ENCODE peak calls at places on chromosomes 3 and 15, in eight cellular contexts. K is HCT116, O is A549, F is K562, R is HepG2, M is GM12878, Q is endothelial cell of umbilical vein, W is H1. I is an unnamed sample.

GRCh38 chr3:149221783-149222517 is at the start of gene CP:
- DNase-seq in K (no peak), O (no peak), F (no peak), R (peak), M (no peak), Q (no peak), W (no peak), I (no peak)

GRCh38 chr3:149216195-149216869 is 5.3 kb downstream of the CP start:
- DNase-seq in K (no peak), O (no peak), F (no peak), R (peak), M (no peak), Q (peak), W (no peak), I (no peak)

GRCh38 chr15:37125143-37125542 is 24.8 kb upstream of the MEIS2 start:
- DNase-seq in K (no peak), O (no peak), F (no peak), R (no peak), M (no peak), Q (no peak), W (no peak), I (no peak)

GRCh38 chr15:58932791-58933310 is 628 bp downstream of the SLTM start:
- DNase-seq in K (no peak), O (no peak), F (no peak), R (no peak), M (no peak), Q (peak), W (no peak), I (no peak)

GRCh38 chr3:16290007-16290826 is 25.2 kb downstream of the OXNAD1 start:
- DNase-seq in K (peak), O (peak), F (peak), R (peak), M (no peak), Q (peak), W (no peak), I (peak)

GRCh38 chr3:42490243-42490642 is 12.2 kb upstream of the VIPR1 start:
- DNase-seq in K (peak), O (no peak), F (no peak), R (no peak), M (peak), Q (peak), W (no peak), I (peak)

GRCh38 chr15:98025237-98025636 is 64.7 kb downstream of the ARRDC4 start:
- DNase-seq in K (no peak), O (no peak), F (no peak), R (no peak), M (no peak), Q (peak), W (no peak), I (no peak)

GRCh38 chr3:35502699-35503098 is 136.6 kb upstream of the ARPP21 start:
- DNase-seq in K (no peak), O (no peak), F (no peak), R (no peak), M (no peak), Q (no peak), W (no peak), I (no peak)

GRCh38 chr3:55327131-55327920 is 159.8 kb downstream of the WNT5A start:
- DNase-seq in K (no peak), O (no peak), F (no peak), R (no peak), M (no peak), Q (no peak), W (no peak), I (no peak)

GRCh38 chr3:140470211-140470610 is 207.7 kb upstream of the TRIM42 start:
- DNase-seq in K (no peak), O (no peak), F (no peak), R (no peak), M (no peak), Q (no peak), W (peak), I (no peak)

GRCh38 chr15:91214675-91215590 is 114.9 kb downstream of the SV2B start:
- DNase-seq in K (no peak), O (no peak), F (no peak), R (no peak), M (no peak), Q (no peak), W (no peak), I (no peak)

DNA sequence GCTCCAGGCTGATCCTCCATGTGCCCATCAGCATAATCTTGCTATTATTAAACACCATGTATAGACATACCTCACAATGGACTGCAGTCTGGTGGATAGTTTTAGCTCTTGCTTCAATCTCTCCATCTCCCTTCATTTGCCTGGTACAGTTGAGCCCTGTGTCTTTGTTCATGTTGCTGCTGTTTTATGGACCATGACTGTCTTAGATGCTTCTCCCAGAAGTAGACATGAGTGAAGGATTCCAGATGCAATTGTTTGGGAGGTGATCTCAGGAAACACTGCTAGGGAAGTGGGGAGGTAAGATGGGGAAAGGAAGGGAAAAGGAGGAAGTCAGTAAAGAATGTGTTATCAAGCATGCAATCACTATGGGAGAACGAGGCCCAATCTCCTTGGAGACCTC is 36.3 kb upstream of the CTNNB1 start:
- DNase-seq in K (no peak), O (no peak), F (no peak), R (no peak), M (no peak), Q (no peak), W (no peak), I (no peak)
- TF ChIP-seq MAX in K (no peak), O (no peak), F (no peak), R (no peak), M (no peak), Q (no peak), W (no peak), I (no peak)

DNA sequence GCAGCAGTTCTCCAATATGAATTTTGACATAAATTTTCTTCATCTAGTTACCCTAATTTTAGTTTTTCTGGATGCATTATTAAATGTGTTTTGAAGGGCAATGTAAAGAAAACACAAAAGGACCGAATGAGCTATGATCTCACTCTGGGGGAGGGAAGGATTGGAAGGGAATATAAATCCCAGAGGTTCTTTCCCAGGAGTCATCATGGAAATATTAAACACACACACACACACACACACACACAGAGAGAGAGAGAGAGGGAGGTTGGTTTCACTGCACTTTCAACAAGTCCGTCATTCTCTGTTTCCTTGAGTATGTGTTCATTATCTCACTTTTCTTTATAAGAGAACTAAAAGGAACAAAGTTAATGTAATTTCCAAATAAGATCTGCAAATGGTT is 70.7 kb upstream of the DCBLD2 start:
- DNase-seq in K (peak), O (no peak), F (no peak), R (peak), M (no peak), Q (peak), W (no peak), I (no peak)
- TF ChIP-seq POLR2A in K (no peak), O (no peak), F (no peak), R (no peak), M (no peak), Q (no peak), W (no peak), I (no peak)

DNA sequence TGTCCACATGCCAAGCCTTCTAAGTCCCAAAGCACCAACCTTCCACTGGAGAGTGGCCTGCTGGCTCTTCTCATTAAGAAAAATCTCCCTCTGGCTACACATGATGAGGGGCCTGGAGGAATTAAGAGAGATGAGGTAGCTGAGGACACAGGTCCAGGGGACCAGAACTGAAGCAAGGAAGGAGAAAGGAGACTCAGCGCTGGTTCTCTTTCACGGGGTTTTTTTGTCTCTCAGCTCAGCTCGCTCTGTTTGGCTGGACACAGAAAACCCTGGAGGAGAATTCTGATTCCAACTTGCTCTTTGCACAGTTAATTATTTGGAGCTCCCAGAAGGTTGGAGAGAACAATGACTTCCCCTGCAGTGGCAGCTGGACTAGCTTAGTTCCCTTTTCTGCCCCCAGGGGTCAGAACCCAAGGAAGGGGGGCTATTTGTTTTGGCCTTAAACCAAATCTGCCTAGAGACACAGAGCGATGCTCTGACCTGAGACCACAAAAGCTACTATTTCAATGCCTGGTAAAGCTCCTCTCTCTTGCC is 507.6 kb downstream of the FHIT start:
- DNase-seq in K (no peak), O (no peak), F (no peak), R (peak), M (no peak), Q (no peak), W (no peak), I (peak)
- TF ChIP-seq MAX in K (no peak), O (no peak), F (no peak), R (no peak), M (no peak), Q (no peak), W (no peak), I (no peak)

DNA sequence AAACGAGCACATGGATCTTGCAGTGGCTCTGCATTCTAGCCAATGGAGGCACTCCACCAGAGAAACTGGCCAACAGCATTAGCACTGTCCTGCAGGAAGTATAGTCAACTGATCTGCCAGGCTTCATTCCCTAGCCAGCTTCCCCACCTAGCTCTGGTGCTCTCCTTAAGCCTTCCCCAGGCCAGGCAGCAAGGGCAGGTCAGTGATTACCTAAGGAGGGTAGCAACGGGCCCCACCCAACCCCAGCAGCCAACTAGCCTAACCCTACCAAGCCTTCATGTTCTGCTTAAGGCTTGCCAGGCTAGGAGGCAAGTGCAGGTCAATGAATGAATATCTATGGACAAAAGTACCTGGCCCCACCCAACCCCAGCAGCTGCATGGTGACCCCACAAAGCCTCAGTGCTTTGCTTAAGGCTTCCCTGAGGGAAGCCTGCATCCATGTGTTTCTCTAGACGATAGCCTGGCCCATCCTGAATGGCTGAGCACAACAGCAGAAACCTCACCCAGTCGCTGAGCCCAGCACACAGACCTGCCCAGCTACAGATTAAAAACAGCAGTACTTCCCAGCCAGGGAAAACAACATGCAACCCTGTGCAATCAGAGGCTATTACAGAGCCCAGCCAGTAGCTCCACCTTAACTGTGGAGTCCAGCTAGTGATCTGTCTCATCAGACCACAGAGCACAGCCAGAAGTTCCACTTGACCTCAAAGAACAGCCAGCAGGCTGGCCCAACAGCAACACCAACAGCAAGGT is 28.5 kb downstream of the THBS1 start:
- DNase-seq in K (no peak), O (no peak), F (no peak), R (no peak), M (no peak), Q (no peak), W (no peak), I (no peak)
- TF ChIP-seq POLR2A in K (no peak), O (no peak), F (no peak), R (no peak), M (no peak), Q (no peak), W (no peak), I (no peak)

I was measured in NB4.